ENCODE peak calls at places on chromosome 9, in nine cellular contexts. H, U, M, G, I, Y, P, O and R are unnamed samples.

GRCh38 chr9:73782166-73782565 is 630.5 kb downstream of the ANXA1 start:
- DNase-seq in U (no peak), Y (no peak), H (no peak), I (no peak), M (no peak), P (no peak), G (no peak), O (no peak), R (no peak)

GRCh38 chr9:84230355-84231136 is 110.0 kb downstream of the SLC28A3 start:
- DNase-seq in U (no peak), H (no peak), I (peak; percentile 16), Y (no peak), P (no peak), O (no peak), M (no peak), G (no peak), R (no peak)

GRCh38 chr9:2493106-2493505 is 128.5 kb upstream of the VLDLR start:
- DNase-seq in O (no peak), I (no peak), M (no peak), P (no peak), G (no peak), H (no peak), Y (no peak), U (no peak), R (no peak)

GRCh38 chr9:127121628-127122175 is 733 bp downstream of the ANGPTL2 start:
- DNase-seq in P (no peak), H (no peak), U (no peak), I (peak; percentile 6), Y (no peak), O (no peak), M (peak; percentile 41), G (peak; percentile 85), R (no peak)

GRCh38 chr9:11966804-11967203 is 726.4 kb upstream of the TYRP1 start:
- DNase-seq in U (no peak), Y (no peak), I (no peak), G (no peak), P (no peak), M (no peak), O (no peak), H (no peak), R (no peak)

GRCh38 chr9:6931913-6932312 is 174.1 kb downstream of the KDM4C start:
- DNase-seq in U (no peak), M (peak; percentile 75), I (no peak), G (no peak), Y (no peak), O (no peak), P (no peak), H (no peak), R (no peak)

GRCh38 chr9:116717150-116717549 is 30.0 kb downstream of the TRIM32 start:
- DNase-seq in U (no peak), I (no peak), G (no peak), Y (no peak), H (no peak), M (no peak), O (no peak), P (no peak), R (no peak)

GRCh38 chr9:126326228-126327015 is at the start of gene MVB12B:
- DNase-seq in G (peak; percentile 89), O (peak; percentile 70), I (peak; percentile 36), P (peak; percentile 49), U (peak; percentile 61), H (peak; percentile 49), Y (peak; percentile 46), M (peak; percentile 52), R (peak; percentile 50)

GRCh38 chr9:98706651-98707103 is 2.1 kb downstream of the GABBR2 start:
- DNase-seq in H (peak; percentile 6), U (no peak), P (no peak), O (no peak), M (peak; percentile 64), Y (no peak), G (no peak), I (no peak), R (no peak)